ENCODE peak calls at places on chromosomes 12 and 14, in six cellular contexts. Q is upper lobe of left lung, I is NCI-H1436, J is nucleus accumbens, N is SK-MEL-5, L is SW480. R is an unnamed sample.

GRCh38 chr12:2619136-2619535 is 175.6 kb upstream of the FKBP4 start:
- DNase-seq in I (no peak), J (no peak), L (no peak), Q (no peak), N (no peak), R (no peak)

GRCh38 chr14:105120056-105120455 is 48.5 kb downstream of the JAG2 start:
- DNase-seq in J (no peak), I (no peak), N (no peak), L (no peak), Q (no peak), R (no peak)

GRCh38 chr14:100362311-100362927 is 39.3 kb downstream of the SLC25A47 start:
- DNase-seq in L (no peak), N (no peak), J (no peak), Q (no peak), I (peak), R (no peak)

GRCh38 chr12:92466391-92467305 is 236.1 kb upstream of the PLEKHG7 start:
- DNase-seq in J (no peak), I (no peak), Q (no peak), N (no peak), L (no peak), R (no peak)

GRCh38 chr14:72560331-72560730 is 333.6 kb downstream of the DPF3 start:
- DNase-seq in Q (no peak), L (no peak), N (no peak), I (no peak), J (no peak), R (no peak)

GRCh38 chr12:120960657-120961056 is 17.7 kb upstream of the HNF1A start:
- DNase-seq in N (no peak), J (no peak), Q (no peak), I (no peak), L (no peak), R (peak)

GRCh38 chr12:106954462-106955376 is 988 bp upstream of the TMEM263 start:
- DNase-seq in Q (peak), I (no peak), J (no peak), N (no peak), L (no peak), R (no peak)

GRCh38 chr12:5078423-5078822 is 34.7 kb downstream of the KCNA5 start:
- DNase-seq in N (no peak), J (no peak), I (no peak), Q (no peak), L (no peak), R (no peak)

GRCh38 chr12:93518725-93519124 is 51.4 kb downstream of the MRPL42 start:
- DNase-seq in N (peak), Q (no peak), I (no peak), J (no peak), L (no peak), R (no peak)

GRCh38 chr14:54686219-54686870 is 119.4 kb downstream of the SAMD4A start:
- DNase-seq in L (no peak), J (no peak), Q (no peak), I (no peak), N (no peak), R (no peak)

GRCh38 chr14:105091335-105092123 is 26.3 kb upstream of the GPR132 start:
- DNase-seq in N (no peak), I (no peak), L (peak), Q (peak), J (no peak), R (no peak)

GRCh38 chr12:64390275-64390851 is at the start of gene C12orf56:
- DNase-seq in J (no peak), I (peak), L (no peak), N (no peak), Q (peak), R (no peak)

GRCh38 chr14:54617467-54617866 is 50.5 kb downstream of the SAMD4A start:
- DNase-seq in J (no peak), I (no peak), L (no peak), N (no peak), Q (no peak), R (no peak)

GRCh38 chr14:42140831-42141279 is 534.2 kb downstream of the LRFN5 start:
- DNase-seq in J (no peak), I (peak), N (no peak), L (no peak), Q (no peak), R (no peak)

GRCh38 chr14:100546051-100546443 is 41.2 kb downstream of the BEGAIN start:
- DNase-seq in N (peak), I (no peak), J (no peak), Q (no peak), L (no peak), R (no peak)

GRCh38 chr12:44833561-44833960 is 42.6 kb downstream of the NELL2 start:
- DNase-seq in I (no peak), L (no peak), N (no peak), J (no peak), Q (no peak), R (no peak)

GRCh38 chr12:80872053-80872452 is 65.7 kb downstream of the LIN7A start:
- DNase-seq in Q (no peak), I (no peak), N (no peak), J (no peak), L (no peak), R (no peak)

GRCh38 chr12:71303199-71303598 is 136.4 kb upstream of the LGR5 start:
- DNase-seq in L (no peak), I (no peak), Q (no peak), J (no peak), N (peak), R (no peak)

GRCh38 chr12:125451408-125451807 is 386.2 kb downstream of the AACS start:
- DNase-seq in J (no peak), Q (no peak), N (no peak), L (no peak), I (no peak), R (no peak)

GRCh38 chr12:104358353-104359003 is 54.9 kb downstream of the EID3 start:
- DNase-seq in L (peak), N (peak), Q (no peak), I (peak), J (no peak), R (peak)

GRCh38 chr12:49232940-49233841 is 31.7 kb upstream of the TUBA1C start:
- DNase-seq in I (peak), J (peak), Q (no peak), N (no peak), L (no peak), R (no peak)

GRCh38 chr12:28156804-28157203 is 33.5 kb upstream of the CCDC91 start:
- DNase-seq in N (no peak), Q (no peak), L (no peak), I (no peak), J (no peak), R (no peak)

GRCh38 chr14:102496955-102497744 is 12.4 kb downstream of the ANKRD9 start:
- DNase-seq in N (no peak), I (no peak), J (no peak), Q (peak), L (no peak), R (no peak)

R was measured in stimulated activated CD4-positive, alpha-beta T cell treated with anti-CD3 and anti-CD28 coated beads, Interleukin-15, amount 100 ng/mL, for 48 hours.